ENCODE peak calls at places on chromosomes 13 and 19, in nine cellular contexts. G, F, J, L, A, T, O, R and X are unnamed samples.
A peak's percentile ranks its signal among the peaks of the same experiment; 100 is the strongest.

GRCh38 chr19:46159418-46159817 is 11.4 kb downstream of the IGFL2 start:
- DNase-seq in G (no peak), R (no peak), J (no peak), L (no peak), F (no peak), O (no peak), A (no peak), T (no peak), X (no peak)

GRCh38 chr19:17333611-17334413 is 843 bp downstream of the ANO8 start:
- DNase-seq in J (no peak), L (no peak), G (no peak), O (no peak), T (no peak), F (peak; percentile 51), A (no peak), R (no peak), X (no peak)

GRCh38 chr19:1975081-1975480 is 34.1 kb downstream of the CSNK1G2 start:
- DNase-seq in O (no peak), J (no peak), A (no peak), G (peak; percentile 33), L (no peak), R (no peak), T (no peak), F (no peak), X (no peak)

GRCh38 chr19:31421856-31422255 is 72.6 kb upstream of the TSHZ3 start:
- DNase-seq in R (no peak), T (no peak), O (no peak), J (no peak), G (no peak), L (no peak), A (no peak), F (no peak), X (no peak)

GRCh38 chr13:45522571-45522970 is 57.8 kb downstream of the COG3 start:
- DNase-seq in A (no peak), G (no peak), R (no peak), F (no peak), J (no peak), L (no peak), O (no peak), T (no peak), X (no peak)

GRCh38 chr19:1840541-1841115 is 7.7 kb downstream of the REXO1 start:
- DNase-seq in L (peak; percentile 69), F (no peak), J (no peak), T (no peak), G (no peak), O (no peak), R (peak; percentile 71), A (no peak), X (no peak)

GRCh38 chr13:76890036-76890435 is 3.8 kb upstream of the KCTD12 start:
- DNase-seq in O (no peak), T (no peak), G (no peak), F (no peak), J (no peak), L (no peak), A (peak; percentile 7), R (no peak), X (no peak)

GRCh38 chr13:110330491-110331001 is 23.5 kb downstream of the COL4A2 start:
- DNase-seq in T (no peak), A (no peak), F (no peak), L (no peak), R (no peak), J (no peak), O (peak; percentile 60), G (no peak), X (no peak)

GRCh38 chr13:110625771-110626321 is 10.5 kb downstream of the NAXD start:
- DNase-seq in G (no peak), A (no peak), T (no peak), O (no peak), F (no peak), R (no peak), J (no peak), L (no peak), X (no peak)

GRCh38 chr13:113401452-113402415 is 37.8 kb upstream of the GRTP1 start:
- DNase-seq in T (no peak), A (no peak), G (no peak), R (no peak), O (peak; percentile 63), F (no peak), J (no peak), L (no peak), X (no peak)

GRCh38 chr19:6580313-6580712 is 10.6 kb downstream of the CD70 start:
- DNase-seq in J (no peak), T (peak; percentile 84), A (peak; percentile 76), R (no peak), F (no peak), O (no peak), G (no peak), L (no peak), X (no peak)

GRCh38 chr13:22801402-22802003 is 379.3 kb upstream of the SGCG start:
- DNase-seq in R (no peak), G (no peak), F (no peak), O (no peak), A (no peak), L (no peak), J (peak; percentile 11), T (no peak), X (no peak)

GRCh38 chr19:43841990-43842389 is 14.9 kb downstream of the ZNF283 start:
- DNase-seq in J (no peak), F (no peak), A (no peak), R (no peak), G (no peak), O (no peak), T (no peak), L (no peak), X (no peak)

GRCh38 chr19:4866595-4867424 is 657 bp downstream of the PLIN3 start:
- DNase-seq in J (no peak), F (peak; percentile 35), T (no peak), G (no peak), A (peak; percentile 29), O (peak; percentile 84), L (peak; percentile 42), R (peak; percentile 80), X (no peak)

GRCh38 chr19:33300016-33300981 is 2.0 kb downstream of the CEBPA start:
- DNase-seq in F (no peak), A (no peak), R (peak; percentile 67), O (no peak), L (no peak), J (no peak), G (no peak), T (no peak), X (no peak)

GRCh38 chr19:50315773-50316448 is 13.3 kb downstream of the KCNC3 start:
- DNase-seq in J (no peak), R (no peak), O (no peak), L (no peak), A (peak; percentile 58), F (no peak), G (peak; percentile 41), T (no peak), X (no peak)

GRCh38 chr13:112814905-112815585 is 125.2 kb downstream of the ATP11A start:
- DNase-seq in J (no peak), G (no peak), T (no peak), F (no peak), L (no peak), R (peak; percentile 65), A (no peak), O (no peak), X (no peak)

GRCh38 chr13:40974460-40975407 is 44.4 kb downstream of the ELF1 start:
- DNase-seq in O (no peak), F (no peak), A (peak; percentile 8), R (no peak), G (no peak), T (no peak), J (no peak), L (no peak), X (peak; percentile 4)

GRCh38 chr19:13153627-13154240 is 3.5 kb downstream of the IER2 start:
- DNase-seq in O (peak; percentile 75), G (no peak), A (no peak), J (peak; percentile 35), L (no peak), F (no peak), T (no peak), R (peak; percentile 54), X (no peak)

GRCh38 chr13:111006508-111007031 is 91.7 kb upstream of the ANKRD10 start:
- DNase-seq in A (no peak), T (no peak), R (peak; percentile 87), L (peak; percentile 88), F (no peak), J (no peak), G (no peak), O (peak; percentile 94), X (peak; percentile 1)

GRCh38 chr19:47274891-47275865 is 493 bp downstream of the INAFM1 start:
- DNase-seq in J (no peak), G (no peak), A (no peak), L (peak; percentile 52), O (peak; percentile 80), T (no peak), F (no peak), R (peak; percentile 59), X (no peak)

GRCh38 chr19:48726573-48726972 is 7.0 kb upstream of the MAMSTR start:
- DNase-seq in T (no peak), A (no peak), O (no peak), L (no peak), R (no peak), G (no peak), F (no peak), J (no peak), X (no peak)